ENCODE peak calls at places on chromosomes 2 and 18, in nine cellular contexts. C is prostate gland, T is suprapubic skin, V is endothelial cell of umbilical vein, N is breast epithelium, J is heart left ventricle, F is body of pancreas, L is testis, M is IMR-90. X is an unnamed sample.

GRCh38 chr2:162579169-162579568 is 235.2 kb downstream of the GCA start:
- DNase-seq in C (no peak), T (no peak), V (no peak), N (no peak), J (no peak), F (no peak), L (no peak), M (no peak), X (no peak)

GRCh38 chr2:39099311-39099710 is 21.5 kb downstream of the SOS1 start:
- DNase-seq in C (no peak), T (no peak), V (no peak), N (no peak), J (no peak), F (no peak), L (no peak), M (no peak), X (no peak)

GRCh38 chr2:119008108-119008507 is 66.1 kb downstream of the MARCO start:
- DNase-seq in C (no peak), T (no peak), V (no peak), N (no peak), J (no peak), F (no peak), L (no peak), M (no peak), X (no peak)

GRCh38 chr2:225937625-225938024 is 538.1 kb downstream of the NYAP2 start:
- DNase-seq in C (no peak), T (no peak), V (no peak), N (no peak), J (no peak), F (no peak), L (no peak), M (peak; percentile 36), X (no peak)

GRCh38 chr18:36078751-36079529 is 11.6 kb upstream of the RPRD1A start:
- DNase-seq in C (no peak), T (no peak), V (no peak), N (no peak), J (no peak), F (no peak), L (no peak), M (peak; percentile 71), X (no peak)

GRCh38 chr2:58601017-58601416 is 359.9 kb upstream of the FANCL start:
- DNase-seq in C (no peak), T (no peak), V (no peak), N (no peak), J (no peak), F (no peak), L (no peak), M (no peak), X (no peak)

GRCh38 chr2:41020318-41020717 is 568.4 kb upstream of the SLC8A1 start:
- DNase-seq in C (no peak), T (no peak), V (peak; percentile 25), N (no peak), J (no peak), F (no peak), L (no peak), M (no peak), X (no peak)

GRCh38 chr2:7881038-7881437 is 800.8 kb upstream of the ID2 start:
- DNase-seq in C (no peak), T (no peak), V (no peak), N (no peak), J (no peak), F (no peak), L (no peak), M (peak; percentile 2), X (no peak)

GRCh38 chr2:6824962-6825361 is 40.7 kb downstream of the CMPK2 start:
- DNase-seq in C (no peak), T (no peak), V (no peak), N (no peak), J (no peak), F (no peak), L (no peak), M (peak; percentile 75), X (no peak)

GRCh38 chr2:128405981-128406601 is 87.4 kb upstream of the HS6ST1 start:
- DNase-seq in C (no peak), T (peak; percentile 37), V (no peak), N (no peak), J (no peak), F (no peak), L (peak; percentile 5), M (no peak), X (no peak)

GRCh38 chr2:78780864-78781583 is 244.5 kb upstream of the REG3G start:
- DNase-seq in C (no peak), T (no peak), V (no peak), N (no peak), J (no peak), F (no peak), L (no peak), M (no peak), X (no peak)

GRCh38 chr2:237547841-237548416 is 18.4 kb upstream of the PRLH start:
- DNase-seq in C (no peak), T (no peak), V (no peak), N (no peak), J (no peak), F (no peak), L (no peak), M (peak; percentile 13), X (peak; percentile 83)

GRCh38 chr2:54969940-54970338 is 80.3 kb downstream of the RTN4 start:
- DNase-seq in C (no peak), T (no peak), V (no peak), N (no peak), J (no peak), F (no peak), L (no peak), M (no peak), X (no peak)

GRCh38 chr2:54967269-54967668 is 83.0 kb downstream of the RTN4 start:
- DNase-seq in C (no peak), T (no peak), V (no peak), N (no peak), J (no peak), F (no peak), L (no peak), M (no peak), X (no peak)

GRCh38 chr2:54967759-54968365 is 82.4 kb downstream of the RTN4 start:
- DNase-seq in C (no peak), T (no peak), V (no peak), N (no peak), J (peak; percentile 65), F (no peak), L (no peak), M (no peak), X (no peak)

GRCh38 chr2:54968561-54969218 is 81.6 kb downstream of the RTN4 start:
- DNase-seq in C (no peak), T (no peak), V (no peak), N (no peak), J (no peak), F (no peak), L (no peak), M (no peak), X (no peak)

GRCh38 chr2:54969295-54969939 is 80.8 kb downstream of the RTN4 start:
- DNase-seq in C (no peak), T (no peak), V (no peak), N (no peak), J (no peak), F (no peak), L (no peak), M (no peak), X (no peak)
- H3K36me3 ChIP-seq in C (no peaks in the 10 kb centered on the region), T (peaks cover 25% of the 10 kb centered on the region), V (peaks cover 30% of the 10 kb centered on the region), N (no peaks in the 10 kb centered on the region), J (peaks cover 41% of the 10 kb centered on the region), F (no peaks in the 10 kb centered on the region), L (no peaks in the 10 kb centered on the region), M (peaks cover 32% of the 10 kb centered on the region), X (peaks cover 9% of the 10 kb centered on the region)

GRCh38 chr2:99404800-99405669 is 67.8 kb downstream of the EIF5B start:
- DNase-seq in C (no peak), T (no peak), V (no peak), N (no peak), J (no peak), F (no peak), L (no peak), M (no peak), X (no peak)

GRCh38 chr2:99404039-99404799 is 67.0 kb downstream of the EIF5B start:
- DNase-seq in C (peak; percentile 77), T (no peak), V (no peak), N (no peak), J (no peak), F (no peak), L (no peak), M (no peak), X (no peak)

GRCh38 chr2:99401841-99402240 is 64.7 kb downstream of the EIF5B start:
- DNase-seq in C (no peak), T (no peak), V (no peak), N (no peak), J (no peak), F (no peak), L (no peak), M (no peak), X (no peak)

GRCh38 chr2:99403084-99403483 is 65.9 kb downstream of the EIF5B start:
- DNase-seq in C (no peak), T (no peak), V (no peak), N (no peak), J (no peak), F (no peak), L (no peak), M (peak; percentile 41), X (no peak)

GRCh38 chr2:99403524-99403923 is 66.3 kb downstream of the EIF5B start:
- DNase-seq in C (no peak), T (no peak), V (no peak), N (no peak), J (peak; percentile 53), F (no peak), L (no peak), M (no peak), X (no peak)
- TF ChIP-seq CTCF in C (no peak), T (no peak), V (no peak), N (no peak), J (no peak), F (no peak), L (no peak), M (no peak), X (peak; percentile 30)

DNA sequence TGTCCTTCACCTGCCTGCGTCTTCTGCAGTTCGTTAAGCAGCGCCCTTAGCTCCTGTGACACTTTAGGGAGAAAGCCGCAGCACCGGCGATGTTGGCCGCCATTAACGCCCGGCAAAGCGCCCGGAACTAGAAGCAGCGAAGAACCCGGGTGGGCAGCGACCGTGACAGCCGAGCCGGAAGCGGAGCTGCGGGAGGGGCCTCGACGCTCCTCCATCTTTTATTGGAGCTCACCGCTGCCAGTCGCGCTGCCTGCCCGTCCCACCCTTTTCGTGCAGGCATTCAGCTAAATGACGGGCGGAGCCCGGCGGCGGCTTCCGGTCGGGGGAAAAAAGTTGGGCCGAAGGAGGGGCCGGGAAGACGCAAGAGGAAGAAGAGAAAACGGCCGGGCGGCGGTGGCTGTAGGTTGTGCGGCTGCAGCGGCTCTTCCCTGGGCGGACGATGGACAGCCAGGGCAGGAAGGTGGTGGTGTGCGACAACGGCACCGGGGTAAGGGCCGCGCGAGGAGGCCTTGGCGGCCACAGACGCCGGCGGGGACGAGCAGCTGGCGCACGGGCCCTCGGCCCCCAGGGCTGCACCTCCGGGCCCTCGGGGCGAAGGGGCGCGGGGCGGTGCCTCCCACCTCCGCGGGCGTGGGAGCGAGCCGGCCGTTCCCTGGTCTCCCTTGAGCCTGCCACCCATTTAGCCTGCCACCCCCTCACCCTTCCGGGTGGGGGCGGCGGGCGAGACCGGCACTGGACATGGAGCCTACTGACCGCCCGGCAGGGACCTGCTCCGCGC is at the start of gene ACTR2:
- DNase-seq in C (peak; percentile 96), T (peak; percentile 97), V (peak; percentile 97), N (peak; percentile 94), J (peak; percentile 98), F (peak; percentile 95), L (peak; percentile 97), M (peak; percentile 96), X (peak; percentile 98)
- TF ChIP-seq POLR2A in C (no peak), T (peak; percentile 89), V (peak; percentile 87), N (peak; percentile 61), J (peak; percentile 59), F (peak; percentile 95), L (peak; percentile 23), M (peak; percentile 92), X (peak; percentile 90)

GRCh38 chr2:200472853-200473464 is 36.9 kb downstream of the KCTD18 start:
- DNase-seq in C (no peak), T (no peak), V (no peak), N (no peak), J (no peak), F (no peak), L (no peak), M (no peak), X (no peak)
- H3K36me3 ChIP-seq in C (no peaks in the 10 kb centered on the region), T (peaks cover 80% of the 10 kb centered on the region), V (peaks cover 7% of the 10 kb centered on the region), N (no peaks in the 10 kb centered on the region), J (peaks cover 93% of the 10 kb centered on the region), F (no peaks in the 10 kb centered on the region), L (no peaks in the 10 kb centered on the region), M (peaks cover 64% of the 10 kb centered on the region), X (no peaks in the 10 kb centered on the region)

X was measured in right lobe of liver.